ENCODE peak calls at places on chromosomes 13 and 19, in four cellular contexts. S, B, M and O are unnamed samples.

GRCh38 chr19:47511681-47512080 is 3.2 kb downstream of the NAPA start:
- DNase-seq in S (peak; percentile 36), B (no peak), M (no peak), O (no peak)

GRCh38 chr13:35136585-35136984 is 194.5 kb downstream of the NBEA start:
- DNase-seq in S (no peak), B (no peak), M (no peak), O (no peak)

GRCh38 chr19:17720487-17720839 is 1.2 kb downstream of the MAP1S start:
- DNase-seq in S (no peak), B (no peak), M (no peak), O (no peak)

GRCh38 chr13:78603240-78603947 is at the start of gene POU4F1:
- DNase-seq in S (peak; percentile 25), B (peak; percentile 69), M (no peak), O (peak; percentile 67)

GRCh38 chr13:80666782-80667537 is 326.0 kb upstream of the SPRY2 start:
- DNase-seq in S (no peak), B (no peak), M (no peak), O (no peak)

GRCh38 chr19:11982526-11982925 is 17.7 kb downstream of the ZNF763 start:
- DNase-seq in S (no peak), B (no peak), M (no peak), O (no peak)

GRCh38 chr13:23378009-23378632 is 55.4 kb downstream of the SACS start:
- DNase-seq in S (peak; percentile 13), B (peak; percentile 19), M (no peak), O (peak; percentile 70)

GRCh38 chr13:112532837-112533745 is 54.9 kb downstream of the TUBGCP3 start:
- DNase-seq in S (no peak), B (no peak), M (no peak), O (no peak)

GRCh38 chr13:79775830-79776229 is 294.9 kb downstream of the NDFIP2 start:
- DNase-seq in S (peak; percentile 53), B (peak; percentile 36), M (no peak), O (no peak)

GRCh38 chr13:84609716-84610115 is 727.4 kb upstream of the SLITRK1 start:
- DNase-seq in S (no peak), B (no peak), M (no peak), O (no peak)

GRCh38 chr19:48102870-48103751 is 7.5 kb downstream of the PLA2G4C start:
- DNase-seq in S (peak; percentile 21), B (peak; percentile 27), M (no peak), O (no peak)

GRCh38 chr13:97225533-97225932 is 3.4 kb downstream of the MBNL2 start:
- DNase-seq in S (no peak), B (no peak), M (no peak), O (no peak)
- H3K4me3 ChIP-seq in S (no peak overlapping the region), B (peak overlapping the region; percentile 79), M (peak overlapping the region; percentile 48), O (peak overlapping the region; percentile 56)

DNA sequence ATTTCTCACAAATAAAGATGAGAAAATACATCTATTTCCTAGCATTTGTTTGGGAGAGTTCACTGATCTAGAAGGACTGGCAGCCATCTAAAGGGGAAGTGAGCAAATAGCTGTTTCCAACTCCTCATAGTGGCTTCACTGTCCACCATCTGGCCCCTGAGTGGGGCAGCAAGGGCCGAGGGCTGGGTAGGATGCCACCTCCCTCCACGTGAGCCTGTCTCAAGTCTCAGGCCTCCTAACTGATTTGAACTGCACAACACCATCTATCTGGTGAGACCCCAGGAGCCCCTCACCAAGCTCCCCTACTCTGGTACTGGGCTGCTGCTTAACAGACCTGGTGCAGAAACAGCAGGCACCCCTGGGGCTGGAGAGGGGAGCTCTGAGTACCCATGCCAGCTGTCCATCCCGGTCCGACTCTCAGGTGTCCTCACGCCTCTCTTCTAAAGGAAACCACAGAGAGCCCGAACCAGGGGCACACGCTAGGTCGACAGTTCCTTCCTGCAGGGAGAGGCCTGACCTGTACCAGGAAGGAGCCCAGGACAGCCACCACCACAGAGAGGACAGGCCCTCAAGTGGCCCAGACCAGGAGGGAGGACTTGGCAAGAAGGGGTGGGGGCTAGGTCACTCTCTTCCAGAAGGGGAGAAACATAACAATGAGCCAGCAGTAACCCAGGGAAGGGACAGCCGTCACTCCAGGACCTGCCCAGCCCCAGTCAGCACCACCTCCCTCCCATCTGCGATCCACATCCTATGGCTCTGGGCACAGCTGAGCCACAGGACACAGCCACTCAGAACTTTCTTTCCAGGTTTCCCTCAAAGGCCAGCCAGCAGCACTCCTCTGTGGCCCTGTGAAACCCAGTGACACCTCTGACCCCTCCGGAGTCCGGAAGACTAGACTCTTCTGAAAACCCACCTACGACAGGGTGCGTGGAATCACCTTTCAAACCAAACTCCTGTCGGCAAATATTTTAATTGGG is 12.9 kb upstream of the SLC35E1 start:
- DNase-seq in S (no peak), B (no peak), M (no peak), O (no peak)
- TF ChIP-seq POLR2A in S (no peak), B (no peak), M (no peak), O (no peak)

GRCh38 chr13:33283195-33283910 is 2.2 kb downstream of the STARD13 start:
- DNase-seq in S (no peak), B (no peak), M (no peak), O (no peak)

GRCh38 chr13:33285420-33286124 is at the start of gene STARD13:
- DNase-seq in S (peak; percentile 94), B (peak; percentile 93), M (peak; percentile 20), O (peak; percentile 50)

GRCh38 chr13:33281951-33282595 is 3.5 kb downstream of the STARD13 start:
- DNase-seq in S (no peak), B (no peak), M (no peak), O (no peak)

GRCh38 chr13:33284916-33285315 is 639 bp downstream of the STARD13 start:
- DNase-seq in S (no peak), B (no peak), M (no peak), O (no peak)

DNA sequence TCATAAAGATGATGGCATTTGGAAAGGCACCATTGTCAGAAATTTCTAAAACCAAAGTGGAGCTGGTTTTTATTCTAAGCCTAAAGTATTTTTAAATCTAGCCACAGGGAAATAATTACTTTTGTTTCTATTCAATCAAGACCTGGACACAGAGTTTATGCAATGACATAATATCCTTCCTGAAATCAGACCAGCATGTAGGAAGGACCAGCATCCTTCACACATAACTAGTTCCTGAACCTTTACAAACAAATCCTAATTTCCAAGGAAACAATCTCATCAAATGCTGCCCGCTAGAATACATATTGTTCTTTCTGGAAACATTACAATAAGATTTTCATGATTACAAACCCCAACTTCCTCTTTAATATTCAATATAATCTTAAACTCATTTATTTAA is 1.5 kb downstream of the STARD13 start:
- DNase-seq in S (no peak), B (no peak), M (no peak), O (no peak)
- H3K27ac ChIP-seq in S (no peak overlapping the region), B (peak overlapping the region; percentile 95), M (peak overlapping the region; percentile 95), O (no peak overlapping the region)

DNA sequence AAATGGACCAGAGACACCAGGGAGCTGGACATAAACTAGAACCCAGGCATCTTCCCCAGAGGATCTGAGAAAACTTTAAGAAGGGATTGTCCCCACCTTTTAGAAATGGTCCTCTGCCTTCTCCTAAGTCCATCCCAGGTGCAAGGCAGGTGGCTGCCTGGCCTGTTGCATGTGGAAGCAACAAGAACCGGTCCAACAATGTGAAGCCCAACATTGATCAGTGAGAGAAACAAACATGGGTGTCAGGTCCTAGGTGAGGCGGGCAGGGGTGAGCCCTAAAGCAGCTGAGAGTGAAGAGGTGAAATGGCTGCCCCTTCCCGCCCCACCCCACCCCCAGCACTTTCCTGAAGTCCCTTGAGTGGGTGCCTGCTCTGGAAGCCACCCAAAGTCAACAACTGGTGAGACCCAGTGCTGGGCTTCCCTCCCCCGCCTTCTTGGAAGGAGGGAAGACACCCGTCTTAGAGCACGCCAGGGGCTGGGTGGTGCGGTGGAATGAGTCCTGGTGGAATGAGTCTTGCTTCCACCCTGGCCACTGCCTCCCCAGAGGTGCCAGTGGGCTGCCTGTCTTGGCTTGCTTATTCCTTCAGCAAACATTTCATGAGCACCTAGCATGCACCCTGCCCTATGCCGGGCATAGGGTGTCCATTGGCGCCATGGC is 1.7 kb downstream of the AP1M1 start:
- DNase-seq in S (no peak), B (no peak), M (no peak), O (peak; percentile 44)
- H3K4me3 ChIP-seq in S (no peak overlapping the region), B (no peak overlapping the region), M (no peak overlapping the region), O (peak overlapping the region; percentile 63)

DNA sequence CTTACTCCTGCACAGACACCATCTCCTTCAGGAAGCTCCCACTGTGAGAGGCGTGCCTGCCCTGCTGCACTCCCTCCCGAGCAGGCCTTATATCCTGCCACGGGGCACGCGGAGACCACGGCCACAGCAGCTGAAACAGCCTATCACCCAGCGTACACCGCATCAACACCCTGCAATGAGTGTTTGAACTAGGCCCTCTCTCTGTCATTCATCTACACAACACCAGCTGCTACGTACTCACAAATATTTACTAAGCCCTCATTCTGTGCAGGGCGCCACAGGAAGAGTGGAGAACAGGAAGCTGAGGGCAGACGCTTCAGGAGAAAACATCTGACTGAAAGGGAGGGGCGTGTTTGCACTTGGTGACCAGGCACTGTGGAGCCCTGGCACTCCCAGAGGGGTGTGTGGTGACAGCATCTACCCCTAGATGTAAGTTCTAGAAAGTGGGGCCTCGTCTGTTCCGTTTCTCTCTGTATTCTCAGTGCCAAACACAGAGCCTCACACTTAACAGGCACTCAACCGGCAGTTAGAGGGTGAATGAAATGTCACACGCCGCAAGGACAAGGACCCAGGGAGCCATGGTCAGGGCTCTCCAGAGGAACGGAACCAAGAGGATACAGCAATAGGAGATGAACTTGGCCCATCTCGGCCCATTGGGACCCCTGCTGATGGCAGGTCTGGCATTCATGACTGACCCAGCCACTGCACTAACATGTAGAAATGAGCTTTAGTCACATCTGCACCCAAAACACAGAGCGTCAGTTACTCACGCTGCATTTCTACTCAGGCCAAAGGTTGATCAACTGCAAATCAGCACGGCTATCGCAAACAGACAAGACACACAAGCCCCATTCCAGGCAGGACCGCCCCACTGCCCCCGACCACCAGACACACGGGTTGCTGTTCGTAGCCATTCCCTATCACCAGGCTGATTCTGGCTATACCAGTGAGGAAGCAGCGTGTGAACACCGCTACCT is 15.7 kb downstream of the RANBP3 start:
- DNase-seq in S (peak; percentile 92), B (peak; percentile 75), M (no peak), O (peak; percentile 76)
- TF ChIP-seq POLR2A in S (peak; percentile 44), B (peak; percentile 77), M (peak; percentile 16), O (peak; percentile 26)

GRCh38 chr19:58386166-58386575 is 898 bp upstream of the RPS5 start:
- DNase-seq in S (no peak), B (no peak), M (no peak), O (no peak)
- H3K27ac ChIP-seq in S (peak overlapping the region; percentile 99), B (peak overlapping the region; percentile 99), M (peak overlapping the region; percentile 99), O (peak overlapping the region; percentile 96)

DNA sequence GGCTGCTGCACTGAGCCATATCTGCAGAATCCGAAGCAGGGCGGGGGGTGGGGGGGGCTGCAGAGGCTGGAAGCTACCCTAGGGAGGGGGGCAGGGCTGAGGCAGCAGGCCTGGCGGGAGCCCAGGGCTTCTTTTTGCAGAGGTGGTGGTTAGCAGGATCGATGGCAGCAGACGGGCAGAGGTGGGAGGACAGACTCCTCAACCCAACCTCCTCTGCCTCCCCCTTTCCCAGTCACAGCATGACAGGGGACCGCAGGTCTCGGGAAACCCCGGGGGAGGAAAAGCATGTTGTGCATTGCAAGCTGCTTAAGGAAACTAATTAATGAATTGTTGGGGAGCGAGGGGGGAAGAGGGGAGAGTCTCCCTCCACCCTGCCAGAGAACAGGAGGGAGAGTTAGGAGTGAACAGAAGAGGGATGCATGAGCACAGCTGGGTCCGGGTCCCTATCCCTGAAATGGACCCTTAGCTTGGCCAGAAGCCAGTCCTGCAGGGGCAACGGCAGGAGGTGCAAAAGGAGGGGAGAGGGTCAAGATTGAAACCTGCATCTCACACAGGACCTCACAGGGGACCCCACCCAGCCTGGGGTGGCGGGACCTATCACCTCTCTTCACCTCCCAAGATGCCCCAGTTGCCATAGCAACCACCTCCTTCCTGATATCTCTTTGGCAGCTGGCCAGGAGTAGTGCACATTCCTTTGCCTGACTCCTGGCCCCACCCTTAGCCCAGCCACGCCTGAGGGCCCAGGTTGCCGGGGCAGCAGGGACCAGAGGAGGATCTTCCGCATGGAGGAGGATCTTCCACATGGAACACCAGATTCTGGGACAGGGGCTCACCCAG is 1.8 kb downstream of the FXYD7 start:
- DNase-seq in S (peak; percentile 51), B (peak; percentile 84), M (no peak), O (no peak)
- H3K4me3 ChIP-seq in S (no peak overlapping the region), B (no peak overlapping the region), M (no peak overlapping the region), O (no peak overlapping the region)